ENCODE peak calls at places on chromosome 13, in eight cellular contexts. D is cardiac fibroblast, N is hepatocyte, V is epithelial cell of esophagus, Y is cardiac muscle cell, Q is neural crest cell, X is B cell, B is brain microvascular endothelial cell. A is an unnamed sample.

GRCh38 chr13:51243832-51244231 is 21.6 kb downstream of the FAM124A start:
- DNase-seq in D (no peak), N (no peak), V (no peak), Y (no peak), Q (no peak), X (no peak), B (no peak), A (no peak)

GRCh38 chr13:44969858-44970484 is 19.3 kb downstream of the NUFIP1 start:
- DNase-seq in D (peak), N (peak), V (peak), Y (peak), Q (no peak), X (peak), B (peak), A (no peak)

GRCh38 chr13:35857769-35858168 is 273.4 kb downstream of the DCLK1 start:
- DNase-seq in D (peak), N (no peak), V (no peak), Y (peak), Q (no peak), X (no peak), B (peak), A (no peak)

GRCh38 chr13:33640832-33641231 is 177.1 kb upstream of the RFC3 start:
- DNase-seq in D (no peak), N (no peak), V (peak), Y (no peak), Q (no peak), X (no peak), B (no peak), A (no peak)

GRCh38 chr13:77872995-77873394 is 45.6 kb downstream of the EDNRB start:
- DNase-seq in D (no peak), N (no peak), V (peak), Y (no peak), Q (no peak), X (no peak), B (no peak), A (no peak)

GRCh38 chr13:55000844-55001243 is 1972.2 kb downstream of the OLFM4 start:
- DNase-seq in D (no peak), N (no peak), V (no peak), Y (no peak), Q (no peak), X (no peak), B (no peak), A (no peak)

GRCh38 chr13:97384366-97384765 is 49.6 kb upstream of the RAP2A start:
- DNase-seq in D (no peak), N (no peak), V (no peak), Y (no peak), Q (no peak), X (no peak), B (no peak), A (no peak)

GRCh38 chr13:104106705-104107393 is 1040.6 kb upstream of the SLC10A2 start:
- DNase-seq in D (peak), N (no peak), V (peak), Y (peak), Q (no peak), X (no peak), B (peak), A (no peak)

GRCh38 chr13:22735381-22735995 is 445.3 kb upstream of the SGCG start:
- DNase-seq in D (no peak), N (peak), V (no peak), Y (peak), Q (no peak), X (no peak), B (no peak), A (no peak)

GRCh38 chr13:102495663-102496062 is 93.8 kb upstream of the FGF14 start:
- DNase-seq in D (no peak), N (no peak), V (no peak), Y (no peak), Q (no peak), X (no peak), B (no peak), A (no peak)

GRCh38 chr13:96963786-96964475 is 30.3 kb downstream of the OXGR1 start:
- DNase-seq in D (no peak), N (no peak), V (peak), Y (no peak), Q (no peak), X (no peak), B (no peak), A (no peak)

GRCh38 chr13:97753269-97753668 is 200.2 kb upstream of the IPO5 start:
- DNase-seq in D (no peak), N (no peak), V (peak), Y (no peak), Q (no peak), X (no peak), B (no peak), A (no peak)

GRCh38 chr13:93280688-93281087 is 54.1 kb downstream of the GPC6 start:
- DNase-seq in D (no peak), N (no peak), V (no peak), Y (no peak), Q (no peak), X (no peak), B (no peak), A (no peak)

GRCh38 chr13:40384976-40385857 is 281.2 kb downstream of the FOXO1 start:
- DNase-seq in D (no peak), N (no peak), V (peak), Y (no peak), Q (no peak), X (no peak), B (no peak), A (no peak)

GRCh38 chr13:47611664-47612288 is 389.3 kb downstream of the SUCLA2 start:
- DNase-seq in D (no peak), N (no peak), V (peak), Y (no peak), Q (no peak), X (no peak), B (peak), A (no peak)

GRCh38 chr13:95239293-95239692 is 62.0 kb downstream of the ABCC4 start:
- DNase-seq in D (no peak), N (no peak), V (no peak), Y (no peak), Q (no peak), X (peak), B (no peak), A (no peak)

GRCh38 chr13:98509271-98510155 is 67.4 kb downstream of the STK24 start:
- DNase-seq in D (peak), N (peak), V (peak), Y (peak), Q (no peak), X (peak), B (peak), A (no peak)

GRCh38 chr13:75715598-75716523 is 79.7 kb downstream of the LMO7 start:
- DNase-seq in D (peak), N (no peak), V (peak), Y (peak), Q (no peak), X (no peak), B (no peak), A (no peak)

GRCh38 chr13:56735537-56735942 is 405.2 kb upstream of the PRR20A start:
- DNase-seq in D (no peak), N (no peak), V (no peak), Y (no peak), Q (no peak), X (no peak), B (no peak), A (peak)

GRCh38 chr13:88384542-88384941 is 713.4 kb downstream of the SLITRK5 start:
- DNase-seq in D (no peak), N (no peak), V (no peak), Y (no peak), Q (no peak), X (no peak), B (no peak), A (no peak)

GRCh38 chr13:43087960-43088580 is 64.7 kb downstream of the DNAJC15 start:
- DNase-seq in D (peak), N (no peak), V (peak), Y (peak), Q (no peak), X (peak), B (peak), A (no peak)

GRCh38 chr13:42753697-42754096 is 27.7 kb upstream of the FAM216B start:
- DNase-seq in D (peak), N (no peak), V (no peak), Y (peak), Q (no peak), X (no peak), B (no peak), A (no peak)

GRCh38 chr13:33927315-33927714 is 109.4 kb downstream of the RFC3 start:
- DNase-seq in D (peak), N (peak), V (peak), Y (peak), Q (no peak), X (no peak), B (peak), A (no peak)

GRCh38 chr13:32426191-32426980 is 1.5 kb downstream of the N4BP2L1 start:
- DNase-seq in D (no peak), N (no peak), V (no peak), Y (no peak), Q (no peak), X (peak), B (no peak), A (no peak)

GRCh38 chr13:55652657-55653056 is 1488.1 kb upstream of the PRR20A start:
- DNase-seq in D (no peak), N (no peak), V (no peak), Y (no peak), Q (no peak), X (no peak), B (no peak), A (no peak)

GRCh38 chr13:91185294-91185863 is 162.1 kb upstream of the MIR17HG start:
- DNase-seq in D (peak), N (no peak), V (peak), Y (peak), Q (no peak), X (no peak), B (peak), A (no peak)

DNA sequence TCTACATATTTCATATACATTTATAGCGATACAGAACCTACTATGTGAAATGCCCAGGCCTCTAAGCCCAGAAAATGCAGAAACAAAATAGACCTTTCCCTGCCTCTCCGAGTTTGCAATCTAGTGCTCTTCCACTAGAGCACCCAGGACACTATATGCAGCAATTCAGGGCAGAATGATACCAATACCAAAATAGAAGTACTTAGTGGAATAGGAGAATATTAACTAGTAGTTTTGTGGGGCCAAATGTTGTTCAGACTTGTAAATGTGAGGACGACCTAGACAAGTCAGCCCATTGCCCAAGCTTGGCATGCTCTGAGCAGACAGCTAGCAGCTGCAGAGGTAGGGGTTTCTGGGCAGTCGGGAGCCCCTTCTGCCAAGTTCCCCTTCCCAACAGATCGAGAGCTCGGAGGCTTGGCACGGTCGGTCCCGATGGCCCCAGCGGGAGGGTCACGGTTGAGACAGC is 35.8 kb upstream of the FLT1 start:
- DNase-seq in D (peak), N (no peak), V (no peak), Y (peak), Q (no peak), X (peak), B (no peak), A (no peak)
- TF ChIP-seq CTCF in D (peak), N (peak), V (no peak), Y (peak), Q (no peak), X (no peak), B (peak), A (no peak)

GRCh38 chr13:31056650-31057275 is 104.9 kb downstream of the HSPH1 start:
- DNase-seq in D (peak), N (no peak), V (no peak), Y (peak), Q (no peak), X (no peak), B (no peak), A (no peak)
- TF ChIP-seq CTCF in D (peak), N (no peak), V (no peak), Y (peak), Q (no peak), X (no peak), B (peak), A (no peak)

DNA sequence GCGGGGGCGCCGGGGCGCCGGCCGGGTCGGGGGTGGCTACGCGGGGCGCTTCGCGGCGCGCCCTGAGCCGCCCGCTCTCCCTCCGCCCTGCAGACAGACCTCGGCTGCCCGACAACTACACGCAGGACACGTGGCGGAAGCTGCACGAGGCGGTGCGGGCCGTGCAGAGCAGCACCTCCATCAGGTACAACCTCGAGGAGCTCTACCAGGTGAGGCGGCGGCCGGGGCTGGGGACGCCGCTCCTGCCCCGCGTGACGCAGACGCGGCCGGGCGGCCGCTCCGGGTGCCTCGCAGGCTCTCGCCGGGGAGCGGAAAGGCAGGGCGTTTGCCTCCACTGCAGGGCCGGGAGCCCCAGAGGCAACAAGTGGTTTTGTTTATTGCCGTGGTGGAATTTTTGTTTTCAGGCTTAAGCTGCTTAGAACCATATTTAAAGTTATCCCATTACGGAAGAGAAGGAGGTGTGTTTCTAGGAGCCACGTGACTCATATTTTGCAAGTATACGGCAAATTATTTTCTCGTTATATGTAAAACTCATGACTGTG is 538 bp downstream of the CUL4A start:
- DNase-seq in D (peak), N (peak), V (peak), Y (peak), Q (peak), X (peak), B (peak), A (peak)
- TF ChIP-seq CTCF in D (no peak), N (no peak), V (no peak), Y (no peak), Q (peak), X (no peak), B (no peak), A (no peak)

DNA sequence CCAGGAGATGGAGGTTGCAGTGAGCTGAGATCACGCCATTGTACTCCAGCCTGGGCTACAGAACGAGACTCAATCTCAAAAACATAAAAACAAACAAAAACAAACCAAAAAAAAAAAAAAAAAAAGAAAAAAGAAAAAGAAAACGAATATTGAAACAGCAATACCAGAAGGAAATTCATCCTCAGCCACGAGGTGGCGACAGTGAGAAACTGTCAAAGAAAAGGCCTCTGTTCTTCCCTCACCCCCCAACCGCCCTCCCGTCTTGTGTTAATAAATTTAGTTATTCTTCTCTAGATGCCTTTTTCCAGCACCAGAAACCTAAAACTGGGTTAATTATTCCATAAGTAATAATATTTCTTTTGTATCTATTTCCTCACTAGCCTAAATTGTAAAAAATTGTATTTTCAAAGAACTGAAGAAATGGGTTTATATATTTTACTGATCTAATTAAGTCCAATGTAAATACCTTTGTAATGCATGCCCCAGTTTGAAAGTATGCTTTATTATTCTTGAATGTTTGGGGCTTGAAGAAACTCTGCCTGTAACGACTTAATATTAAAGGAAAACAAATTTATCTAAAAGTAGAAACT is 38.6 kb downstream of the LIG4 start:
- DNase-seq in D (peak), N (peak), V (peak), Y (peak), Q (peak), X (peak), B (peak), A (no peak)
- TF ChIP-seq CTCF in D (peak), N (peak), V (peak), Y (peak), Q (peak), X (peak), B (peak), A (peak)

GRCh38 chr13:110351636-110352420 is 44.7 kb downstream of the COL4A2 start:
- DNase-seq in D (no peak), N (no peak), V (peak), Y (no peak), Q (no peak), X (no peak), B (no peak), A (no peak)

GRCh38 chr13:110354209-110354627 is 47.1 kb downstream of the COL4A2 start:
- DNase-seq in D (no peak), N (no peak), V (no peak), Y (no peak), Q (no peak), X (no peak), B (no peak), A (no peak)

GRCh38 chr13:110354715-110355473 is 47.8 kb downstream of the COL4A2 start:
- DNase-seq in D (no peak), N (no peak), V (no peak), Y (no peak), Q (no peak), X (no peak), B (no peak), A (no peak)

GRCh38 chr13:110353339-110353977 is 46.4 kb downstream of the COL4A2 start:
- DNase-seq in D (no peak), N (no peak), V (no peak), Y (no peak), Q (no peak), X (no peak), B (no peak), A (no peak)

GRCh38 chr13:110352735-110353134 is 45.7 kb downstream of the COL4A2 start:
- DNase-seq in D (no peak), N (no peak), V (no peak), Y (no peak), Q (no peak), X (no peak), B (no peak), A (no peak)
- TF ChIP-seq CTCF in D (no peak), N (no peak), V (no peak), Y (peak), Q (peak), X (no peak), B (peak), A (peak)

DNA sequence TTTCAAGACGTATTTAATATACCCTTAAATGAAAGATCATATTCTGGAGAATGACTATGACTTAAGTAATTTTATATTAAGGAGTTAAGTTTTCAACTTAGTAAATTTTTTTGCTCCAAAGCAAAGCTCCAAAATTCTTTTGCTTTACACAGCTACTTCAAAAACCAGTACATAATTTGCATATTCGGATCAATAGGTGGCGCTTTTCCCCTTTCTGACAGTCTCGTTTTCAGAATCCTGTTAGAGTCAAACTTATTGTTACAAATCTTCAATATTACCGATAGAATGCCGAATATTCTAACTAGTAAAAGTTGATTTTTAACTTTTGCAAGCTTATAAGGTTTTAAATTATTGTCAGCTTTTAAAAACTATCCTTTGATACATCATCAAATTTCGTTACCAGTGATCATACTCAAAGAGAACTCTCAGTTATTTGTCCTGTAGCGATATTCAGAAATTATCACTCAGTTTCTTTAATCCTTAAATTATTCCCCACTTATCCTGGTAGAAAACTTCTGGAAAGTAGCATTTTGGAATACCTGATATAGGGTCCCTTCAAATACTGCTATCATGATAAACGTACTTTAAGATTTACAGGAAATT is 852.7 kb upstream of the KLHL1 start:
- DNase-seq in D (peak), N (peak), V (peak), Y (peak), Q (peak), X (peak), B (peak), A (no peak)
- TF ChIP-seq CTCF in D (peak), N (peak), V (peak), Y (peak), Q (peak), X (peak), B (peak), A (peak)

GRCh38 chr13:67754016-67754415 is 523.9 kb upstream of the PCDH9 start:
- DNase-seq in D (no peak), N (no peak), V (no peak), Y (no peak), Q (no peak), X (no peak), B (no peak), A (no peak)

GRCh38 chr13:67752741-67753140 is 522.6 kb upstream of the PCDH9 start:
- DNase-seq in D (no peak), N (no peak), V (peak), Y (no peak), Q (no peak), X (no peak), B (no peak), A (no peak)
- TF ChIP-seq CTCF in D (no peak), N (no peak), V (no peak), Y (no peak), Q (no peak), X (no peak), B (no peak), A (no peak)

GRCh38 chr13:113243847-113244246 is 34.4 kb downstream of the CUL4A start:
- DNase-seq in D (no peak), N (no peak), V (no peak), Y (no peak), Q (no peak), X (no peak), B (no peak), A (no peak)

DNA sequence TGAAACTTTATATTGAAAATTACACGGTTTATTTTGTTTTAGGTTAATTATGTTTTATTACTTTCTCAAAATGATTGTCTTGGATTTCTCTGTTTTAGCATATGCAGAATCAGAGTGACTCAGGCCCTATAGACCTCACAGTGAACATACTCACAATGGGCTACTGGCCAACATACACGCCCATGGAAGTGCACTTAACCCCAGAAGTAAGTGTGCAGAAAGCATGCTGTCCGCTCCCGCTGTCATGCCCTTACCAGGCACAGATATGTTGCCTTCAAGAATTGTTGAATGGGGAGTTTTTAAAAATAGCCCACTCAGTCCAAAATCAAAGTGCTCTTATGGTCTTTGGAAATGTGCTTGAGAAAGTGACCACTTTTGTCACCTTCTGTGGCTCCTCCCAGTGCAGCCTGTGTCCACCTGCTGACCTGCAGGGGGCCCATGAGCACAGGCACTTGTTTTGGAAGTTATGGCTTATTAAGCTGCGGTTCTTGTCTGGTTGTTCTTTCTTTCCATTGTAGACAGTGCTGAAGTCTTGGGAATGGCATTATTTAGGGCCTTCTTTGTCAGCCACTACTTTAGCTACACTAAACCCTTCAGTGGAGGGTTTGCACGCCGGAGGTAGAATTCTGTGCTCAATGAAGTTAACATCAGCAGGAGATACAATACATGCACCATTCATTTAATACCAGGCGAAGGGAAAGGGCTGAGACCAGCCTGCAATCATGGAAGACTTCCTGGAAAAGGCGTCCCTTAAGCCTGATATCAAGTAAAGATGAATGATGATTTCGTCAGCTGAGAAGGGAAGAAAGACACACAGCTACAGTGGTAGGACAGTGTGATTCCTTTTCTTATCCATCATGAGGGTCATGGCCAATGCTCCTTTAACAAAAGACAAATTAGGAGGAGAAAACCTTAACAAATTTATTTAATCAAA is 36.7 kb downstream of the CUL4A start:
- DNase-seq in D (peak), N (peak), V (peak), Y (peak), Q (no peak), X (no peak), B (no peak), A (no peak)
- TF ChIP-seq CTCF in D (peak), N (peak), V (peak), Y (peak), Q (peak), X (no peak), B (peak), A (peak)

A was measured in progenitor cell of endocrine pancreas.